ENCODE peak calls at places on chromosomes 1 and 21, in nine cellular contexts. One of them, this sample, is unnamed.

GRCh38 chr1:118159578-118159977 is 25.4 kb downstream of the SPAG17 start:
- DNase-seq in thyroid gland: peak; percentile 23
- DNase-seq in lower lobe of right lung: no peak
- DNase-seq in breast epithelium: no peak
- DNase-seq in HAP-1: no peak
- DNase-seq in suprapubic skin: no peak
- DNase-seq in colonic mucosa: no peak
- DNase-seq in pancreas: no peak
- DNase-seq in HFF-Myc: no peak
- DNase-seq in this sample: no peak

GRCh38 chr1:244322791-244323521 is 128.8 kb downstream of the ADSS2 start:
- DNase-seq in thyroid gland: peak; percentile 71
- DNase-seq in lower lobe of right lung: no peak
- DNase-seq in breast epithelium: peak; percentile 64
- DNase-seq in HAP-1: no peak
- DNase-seq in suprapubic skin: no peak
- DNase-seq in colonic mucosa: peak; percentile 58
- DNase-seq in pancreas: no peak
- DNase-seq in HFF-Myc: peak; percentile 98
- DNase-seq in this sample: peak; percentile 57

GRCh38 chr1:241639653-241640148 is 468 bp downstream of the CHML start:
- DNase-seq in thyroid gland: peak; percentile 35
- DNase-seq in lower lobe of right lung: peak; percentile 77
- DNase-seq in breast epithelium: no peak
- DNase-seq in HAP-1: peak; percentile 67
- DNase-seq in suprapubic skin: peak; percentile 70
- DNase-seq in colonic mucosa: peak; percentile 45
- DNase-seq in pancreas: peak; percentile 65
- DNase-seq in HFF-Myc: no peak
- DNase-seq in this sample: no peak

GRCh38 chr1:160410412-160411005 is 10.1 kb downstream of the VANGL2 start:
- DNase-seq in thyroid gland: no peak
- DNase-seq in lower lobe of right lung: no peak
- DNase-seq in breast epithelium: no peak
- DNase-seq in HAP-1: peak; percentile 68
- DNase-seq in suprapubic skin: no peak
- DNase-seq in colonic mucosa: no peak
- DNase-seq in pancreas: no peak
- DNase-seq in HFF-Myc: no peak
- DNase-seq in this sample: no peak

GRCh38 chr1:23196627-23197328 is 20.5 kb downstream of the HTR1D start:
- DNase-seq in thyroid gland: no peak
- DNase-seq in lower lobe of right lung: no peak
- DNase-seq in breast epithelium: peak; percentile 53
- DNase-seq in HAP-1: no peak
- DNase-seq in suprapubic skin: no peak
- DNase-seq in colonic mucosa: no peak
- DNase-seq in pancreas: no peak
- DNase-seq in HFF-Myc: peak; percentile 90
- DNase-seq in this sample: no peak

GRCh38 chr1:38327559-38327973 is 281.0 kb upstream of the POU3F1 start:
- DNase-seq in thyroid gland: peak; percentile 78
- DNase-seq in lower lobe of right lung: peak; percentile 49
- DNase-seq in breast epithelium: no peak
- DNase-seq in HAP-1: no peak
- DNase-seq in suprapubic skin: no peak
- DNase-seq in colonic mucosa: no peak
- DNase-seq in pancreas: no peak
- DNase-seq in HFF-Myc: no peak
- DNase-seq in this sample: no peak

GRCh38 chr21:32727478-32727727 is 410 bp downstream of the SYNJ1 start:
- DNase-seq in thyroid gland: no peak
- DNase-seq in lower lobe of right lung: no peak
- DNase-seq in breast epithelium: no peak
- DNase-seq in HAP-1: no peak
- DNase-seq in suprapubic skin: peak; percentile 74
- DNase-seq in colonic mucosa: no peak
- DNase-seq in pancreas: peak; percentile 66
- DNase-seq in HFF-Myc: no peak
- DNase-seq in this sample: no peak

GRCh38 chr1:86155061-86155806 is 1.3 kb downstream of the COL24A1 start:
- DNase-seq in thyroid gland: peak; percentile 21
- DNase-seq in lower lobe of right lung: peak; percentile 51
- DNase-seq in breast epithelium: no peak
- DNase-seq in HAP-1: no peak
- DNase-seq in suprapubic skin: peak; percentile 54
- DNase-seq in colonic mucosa: no peak
- DNase-seq in pancreas: peak; percentile 65
- DNase-seq in HFF-Myc: no peak
- DNase-seq in this sample: no peak

GRCh38 chr1:185567006-185567405 is 167.2 kb upstream of the HMCN1 start:
- DNase-seq in thyroid gland: no peak
- DNase-seq in lower lobe of right lung: no peak
- DNase-seq in breast epithelium: no peak
- DNase-seq in HAP-1: no peak
- DNase-seq in suprapubic skin: no peak
- DNase-seq in colonic mucosa: no peak
- DNase-seq in pancreas: no peak
- DNase-seq in HFF-Myc: no peak
- DNase-seq in this sample: no peak

GRCh38 chr1:245229051-245229450 is 74.3 kb downstream of the KIF26B start:
- DNase-seq in thyroid gland: no peak
- DNase-seq in lower lobe of right lung: no peak
- DNase-seq in breast epithelium: no peak
- DNase-seq in HAP-1: no peak
- DNase-seq in suprapubic skin: no peak
- DNase-seq in colonic mucosa: no peak
- DNase-seq in pancreas: no peak
- DNase-seq in HFF-Myc: no peak
- DNase-seq in this sample: no peak

GRCh38 chr1:81428998-81429397 is 371.7 kb upstream of the ADGRL2 start:
- DNase-seq in thyroid gland: no peak
- DNase-seq in lower lobe of right lung: no peak
- DNase-seq in breast epithelium: no peak
- DNase-seq in HAP-1: no peak
- DNase-seq in suprapubic skin: no peak
- DNase-seq in colonic mucosa: no peak
- DNase-seq in pancreas: no peak
- DNase-seq in HFF-Myc: no peak
- DNase-seq in this sample: no peak

GRCh38 chr1:58714594-58714993 is 14.7 kb upstream of the MYSM1 start:
- DNase-seq in thyroid gland: no peak
- DNase-seq in lower lobe of right lung: no peak
- DNase-seq in breast epithelium: no peak
- DNase-seq in HAP-1: no peak
- DNase-seq in suprapubic skin: no peak
- DNase-seq in colonic mucosa: no peak
- DNase-seq in pancreas: no peak
- DNase-seq in HFF-Myc: no peak
- DNase-seq in this sample: no peak

DNA sequence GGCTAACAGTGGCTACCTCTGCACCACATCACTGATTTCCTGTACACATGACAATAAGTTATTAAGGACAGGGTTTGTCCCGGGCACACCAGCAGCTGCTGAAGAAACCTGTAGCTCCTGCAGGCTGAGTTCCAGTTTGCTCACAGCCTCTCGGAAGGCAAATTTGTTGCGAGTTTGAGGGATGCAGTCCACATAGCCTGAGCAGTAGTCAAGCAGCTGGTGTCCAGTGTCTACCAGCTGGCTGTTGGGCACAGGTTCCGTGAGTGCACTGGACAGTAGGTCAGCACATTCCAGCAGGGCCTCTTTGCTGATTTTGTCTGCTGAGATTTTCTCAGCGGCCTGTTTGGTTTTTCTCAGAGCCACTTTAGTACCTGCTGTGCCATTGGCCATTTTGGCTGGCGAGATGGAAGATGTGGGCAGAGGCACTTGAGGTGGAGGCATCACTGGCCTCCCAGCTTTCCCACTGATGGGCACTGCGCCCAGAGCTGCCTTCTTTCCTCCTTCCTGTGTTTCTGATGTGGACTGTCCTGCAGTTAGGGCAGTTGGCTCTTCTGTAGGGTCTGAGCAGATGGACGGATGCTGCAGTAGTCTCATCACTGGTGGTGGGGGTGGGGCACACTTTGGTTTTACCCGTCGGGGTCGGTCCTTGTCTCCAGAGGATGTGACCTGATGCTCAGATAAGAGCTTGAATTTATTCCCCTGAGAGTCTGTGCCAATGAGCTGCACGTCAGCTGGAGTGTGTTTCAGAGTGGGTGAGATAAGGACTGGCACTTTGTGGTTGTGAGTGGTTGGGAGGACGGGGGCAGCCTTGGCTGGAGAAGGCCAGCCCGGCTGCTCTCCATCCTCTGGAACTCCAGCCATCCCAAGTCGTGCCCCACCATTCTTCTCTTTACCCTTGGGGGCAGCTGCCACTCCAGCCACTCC is 26.1 kb downstream of the TOR3A start:
- DNase-seq in thyroid gland: no peak
- DNase-seq in lower lobe of right lung: no peak
- DNase-seq in breast epithelium: no peak
- DNase-seq in HAP-1: no peak
- DNase-seq in suprapubic skin: no peak
- DNase-seq in colonic mucosa: no peak
- DNase-seq in pancreas: no peak
- DNase-seq in HFF-Myc: no peak
- DNase-seq in this sample: no peak
- H3K4me3 ChIP-seq in thyroid gland: no peak overlapping the region
- H3K4me3 ChIP-seq in lower lobe of right lung: no peak overlapping the region
- H3K4me3 ChIP-seq in breast epithelium: no peak overlapping the region
- H3K4me3 ChIP-seq in HAP-1: no peak overlapping the region
- H3K4me3 ChIP-seq in suprapubic skin: no peak overlapping the region
- H3K4me3 ChIP-seq in colonic mucosa: no peak overlapping the region
- H3K4me3 ChIP-seq in pancreas: no peak overlapping the region
- H3K4me3 ChIP-seq in HFF-Myc: no peak overlapping the region
- H3K4me3 ChIP-seq in this sample: no peak overlapping the region

DNA sequence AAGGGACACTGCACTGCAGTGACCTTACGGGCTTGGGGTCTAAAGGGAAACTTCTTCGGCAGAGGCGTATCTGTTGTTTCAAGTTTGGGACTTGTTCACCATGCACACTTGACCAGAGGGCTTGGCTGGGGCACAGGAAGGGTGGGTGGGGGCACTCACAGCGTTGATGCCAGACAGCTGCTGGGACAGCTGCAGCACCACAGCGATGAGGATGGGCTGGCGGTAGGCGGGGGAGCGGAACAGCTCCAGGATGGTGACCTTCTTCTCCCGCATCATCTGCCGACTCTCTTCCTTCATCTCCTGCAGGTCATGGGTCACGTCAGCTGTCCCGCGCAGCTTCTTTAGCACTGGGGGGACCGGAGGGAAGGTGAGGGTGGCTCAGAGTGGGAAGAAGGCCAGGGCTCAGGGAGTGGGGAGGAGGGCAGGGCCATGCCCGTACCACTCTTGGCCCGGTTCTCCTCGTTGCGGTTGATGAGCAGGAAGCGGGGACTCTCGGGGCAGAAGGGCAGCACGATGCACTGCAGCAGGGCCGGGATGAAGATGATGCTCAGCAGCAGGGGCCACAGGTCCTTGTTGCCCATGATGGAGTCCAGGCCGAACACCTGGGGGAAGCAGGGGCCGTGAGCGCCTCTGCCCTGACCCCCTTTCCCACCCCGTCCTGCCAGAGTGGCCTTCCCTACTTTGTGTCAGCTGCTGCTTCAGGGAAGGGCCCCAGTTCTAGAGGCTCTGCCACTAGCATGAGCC is 29.1 kb downstream of the SLC2A1 start:
- DNase-seq in thyroid gland: no peak
- DNase-seq in lower lobe of right lung: no peak
- DNase-seq in breast epithelium: no peak
- DNase-seq in HAP-1: no peak
- DNase-seq in suprapubic skin: peak; percentile 60
- DNase-seq in colonic mucosa: no peak
- DNase-seq in pancreas: no peak
- DNase-seq in HFF-Myc: no peak
- DNase-seq in this sample: no peak
- H3K4me3 ChIP-seq in thyroid gland: no peak overlapping the region
- H3K4me3 ChIP-seq in lower lobe of right lung: no peak overlapping the region
- H3K4me3 ChIP-seq in breast epithelium: no peak overlapping the region
- H3K4me3 ChIP-seq in HAP-1: no peak overlapping the region
- H3K4me3 ChIP-seq in suprapubic skin: no peak overlapping the region
- H3K4me3 ChIP-seq in colonic mucosa: no peak overlapping the region
- H3K4me3 ChIP-seq in pancreas: no peak overlapping the region
- H3K4me3 ChIP-seq in HFF-Myc: no peak overlapping the region
- H3K4me3 ChIP-seq in this sample: no peak overlapping the region

DNA sequence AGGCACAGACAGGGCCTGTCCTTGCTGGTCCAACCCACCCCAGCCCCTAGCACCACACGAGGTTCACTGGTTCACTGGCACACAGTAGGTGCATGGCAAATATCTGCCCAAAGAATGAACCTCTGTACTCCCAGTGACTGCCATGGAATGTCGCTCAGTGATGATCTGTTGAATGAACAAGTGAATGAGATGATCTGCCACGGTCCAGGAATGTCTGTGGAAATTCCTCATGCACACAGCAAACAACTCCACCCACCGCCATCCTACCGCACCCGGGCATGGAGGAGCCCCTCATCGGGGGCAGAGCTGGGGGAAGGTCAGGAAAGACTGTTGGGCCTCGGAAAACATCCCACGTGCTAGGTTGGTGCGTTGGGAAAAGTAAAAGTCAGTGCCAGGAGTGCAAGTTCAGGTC is 1.7 kb downstream of the HSPG2 start:
- DNase-seq in thyroid gland: no peak
- DNase-seq in lower lobe of right lung: no peak
- DNase-seq in breast epithelium: no peak
- DNase-seq in HAP-1: no peak
- DNase-seq in suprapubic skin: no peak
- DNase-seq in colonic mucosa: no peak
- DNase-seq in pancreas: no peak
- DNase-seq in HFF-Myc: no peak
- DNase-seq in this sample: no peak
- H3K4me3 ChIP-seq in thyroid gland: no peak overlapping the region
- H3K4me3 ChIP-seq in lower lobe of right lung: peak overlapping the region; percentile 70
- H3K4me3 ChIP-seq in breast epithelium: peak overlapping the region; percentile 86
- H3K4me3 ChIP-seq in HAP-1: peak overlapping the region; percentile 50
- H3K4me3 ChIP-seq in suprapubic skin: peak overlapping the region; percentile 80
- H3K4me3 ChIP-seq in colonic mucosa: peak overlapping the region; percentile 59
- H3K4me3 ChIP-seq in pancreas: peak overlapping the region; percentile 1
- H3K4me3 ChIP-seq in HFF-Myc: peak overlapping the region; percentile 66
- H3K4me3 ChIP-seq in this sample: no peak overlapping the region

DNA sequence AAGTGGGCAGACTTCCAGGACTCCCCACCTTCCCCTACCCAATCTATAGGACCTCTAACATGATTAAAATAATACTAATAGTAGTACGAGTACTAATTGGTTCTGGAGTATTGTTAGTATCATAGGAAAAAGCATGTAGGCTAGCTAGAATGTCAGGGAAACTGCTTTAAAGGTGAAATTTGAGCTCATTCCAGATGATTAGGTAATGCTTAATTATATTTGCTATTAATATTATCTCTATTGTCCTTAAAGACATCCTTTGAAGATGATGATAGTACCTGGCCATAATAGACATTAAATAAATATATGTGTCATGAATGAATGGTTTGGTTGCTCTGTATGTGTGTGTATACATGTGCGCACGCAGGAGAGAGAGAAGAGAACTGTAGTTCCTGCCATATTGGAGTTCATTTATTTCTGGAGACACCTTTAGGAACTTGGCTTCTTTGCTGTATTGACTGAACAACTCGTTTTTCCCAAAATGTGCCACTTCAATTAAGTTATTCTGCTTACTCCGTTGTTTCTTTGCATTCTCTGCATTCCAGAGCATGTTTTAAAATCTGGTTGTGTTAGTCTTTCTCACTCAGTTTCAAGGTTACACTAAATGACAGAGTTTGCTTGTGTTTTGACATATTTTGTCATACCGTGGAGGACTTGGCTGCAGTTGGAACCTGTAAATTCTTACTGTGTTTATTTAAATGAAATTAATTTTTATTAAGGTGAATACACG is 117.1 kb downstream of the OSBPL9 start:
- DNase-seq in thyroid gland: no peak
- DNase-seq in lower lobe of right lung: no peak
- DNase-seq in breast epithelium: no peak
- DNase-seq in HAP-1: no peak
- DNase-seq in suprapubic skin: no peak
- DNase-seq in colonic mucosa: no peak
- DNase-seq in pancreas: no peak
- DNase-seq in HFF-Myc: no peak
- DNase-seq in this sample: peak; percentile 63
- H3K4me3 ChIP-seq in thyroid gland: no peak overlapping the region
- H3K4me3 ChIP-seq in lower lobe of right lung: no peak overlapping the region
- H3K4me3 ChIP-seq in breast epithelium: no peak overlapping the region
- H3K4me3 ChIP-seq in HAP-1: no peak overlapping the region
- H3K4me3 ChIP-seq in suprapubic skin: no peak overlapping the region
- H3K4me3 ChIP-seq in colonic mucosa: no peak overlapping the region
- H3K4me3 ChIP-seq in pancreas: no peak overlapping the region
- H3K4me3 ChIP-seq in HFF-Myc: no peak overlapping the region
- H3K4me3 ChIP-seq in this sample: no peak overlapping the region

This sample was measured in LNCaP clone FGC.